ENCODE peak calls at places on chromosomes 11 and 22, in eight cellular contexts. One of them, this sample, is unnamed.

GRCh38 chr22:17633217-17633997 is 4.9 kb upstream of the ATP6V1E1 start:
- DNase-seq in stimulated activated CD4-positive, alpha-beta T cell treated with anti-CD3 and anti-CD28 coated beads, Interleukin-1b, Interleukin-23, amount 100 ng/mL, for 24 hours: no peak
- DNase-seq in GM12865: no peak
- DNase-seq in CD8-positive, alpha-beta T cell: no peak
- DNase-seq in activated CD4-positive, alpha-beta T cell treated with anti-CD3 and anti-CD28 coated beads for 36 hours: no peak
- DNase-seq in NCI-H1105 treated with DMSO at 0.1 percent for 48 hours: no peak
- DNase-seq in neural crest cell: no peak
- DNase-seq in ELF-1: peak
- DNase-seq in this sample: peak

GRCh38 chr22:23071163-23072034 is 1.1 kb downstream of the GNAZ start:
- DNase-seq in stimulated activated CD4-positive, alpha-beta T cell treated with anti-CD3 and anti-CD28 coated beads, Interleukin-1b, Interleukin-23, amount 100 ng/mL, for 24 hours: no peak
- DNase-seq in GM12865: no peak
- DNase-seq in CD8-positive, alpha-beta T cell: no peak
- DNase-seq in activated CD4-positive, alpha-beta T cell treated with anti-CD3 and anti-CD28 coated beads for 36 hours: peak
- DNase-seq in NCI-H1105 treated with DMSO at 0.1 percent for 48 hours: no peak
- DNase-seq in neural crest cell: no peak
- DNase-seq in ELF-1: no peak
- DNase-seq in this sample: no peak

GRCh38 chr11:47326198-47326597 is 26.3 kb downstream of the MYBPC3 start:
- DNase-seq in stimulated activated CD4-positive, alpha-beta T cell treated with anti-CD3 and anti-CD28 coated beads, Interleukin-1b, Interleukin-23, amount 100 ng/mL, for 24 hours: no peak
- DNase-seq in GM12865: no peak
- DNase-seq in CD8-positive, alpha-beta T cell: no peak
- DNase-seq in activated CD4-positive, alpha-beta T cell treated with anti-CD3 and anti-CD28 coated beads for 36 hours: no peak
- DNase-seq in NCI-H1105 treated with DMSO at 0.1 percent for 48 hours: no peak
- DNase-seq in neural crest cell: no peak
- DNase-seq in ELF-1: no peak
- DNase-seq in this sample: no peak

GRCh38 chr11:46249103-46249942 is 28.1 kb upstream of the CREB3L1 start:
- DNase-seq in stimulated activated CD4-positive, alpha-beta T cell treated with anti-CD3 and anti-CD28 coated beads, Interleukin-1b, Interleukin-23, amount 100 ng/mL, for 24 hours: no peak
- DNase-seq in GM12865: peak
- DNase-seq in CD8-positive, alpha-beta T cell: no peak
- DNase-seq in activated CD4-positive, alpha-beta T cell treated with anti-CD3 and anti-CD28 coated beads for 36 hours: no peak
- DNase-seq in NCI-H1105 treated with DMSO at 0.1 percent for 48 hours: no peak
- DNase-seq in neural crest cell: no peak
- DNase-seq in ELF-1: no peak
- DNase-seq in this sample: no peak

GRCh38 chr22:30573594-30574094 is 821 bp downstream of the GAL3ST1 start:
- DNase-seq in stimulated activated CD4-positive, alpha-beta T cell treated with anti-CD3 and anti-CD28 coated beads, Interleukin-1b, Interleukin-23, amount 100 ng/mL, for 24 hours: no peak
- DNase-seq in GM12865: no peak
- DNase-seq in CD8-positive, alpha-beta T cell: no peak
- DNase-seq in activated CD4-positive, alpha-beta T cell treated with anti-CD3 and anti-CD28 coated beads for 36 hours: no peak
- DNase-seq in NCI-H1105 treated with DMSO at 0.1 percent for 48 hours: peak
- DNase-seq in neural crest cell: no peak
- DNase-seq in ELF-1: no peak
- DNase-seq in this sample: no peak

GRCh38 chr22:22322792-22323191 is 78.2 kb downstream of the VPREB1 start:
- DNase-seq in stimulated activated CD4-positive, alpha-beta T cell treated with anti-CD3 and anti-CD28 coated beads, Interleukin-1b, Interleukin-23, amount 100 ng/mL, for 24 hours: no peak
- DNase-seq in GM12865: no peak
- DNase-seq in CD8-positive, alpha-beta T cell: no peak
- DNase-seq in activated CD4-positive, alpha-beta T cell treated with anti-CD3 and anti-CD28 coated beads for 36 hours: no peak
- DNase-seq in NCI-H1105 treated with DMSO at 0.1 percent for 48 hours: no peak
- DNase-seq in neural crest cell: no peak
- DNase-seq in ELF-1: no peak
- DNase-seq in this sample: no peak

GRCh38 chr11:120579601-120580000 is 68.1 kb downstream of the GRIK4 start:
- DNase-seq in stimulated activated CD4-positive, alpha-beta T cell treated with anti-CD3 and anti-CD28 coated beads, Interleukin-1b, Interleukin-23, amount 100 ng/mL, for 24 hours: no peak
- DNase-seq in GM12865: peak
- DNase-seq in CD8-positive, alpha-beta T cell: no peak
- DNase-seq in activated CD4-positive, alpha-beta T cell treated with anti-CD3 and anti-CD28 coated beads for 36 hours: no peak
- DNase-seq in NCI-H1105 treated with DMSO at 0.1 percent for 48 hours: no peak
- DNase-seq in neural crest cell: no peak
- DNase-seq in ELF-1: no peak
- DNase-seq in this sample: no peak

GRCh38 chr11:107116358-107116757 is 98.1 kb upstream of the GUCY1A2 start:
- DNase-seq in stimulated activated CD4-positive, alpha-beta T cell treated with anti-CD3 and anti-CD28 coated beads, Interleukin-1b, Interleukin-23, amount 100 ng/mL, for 24 hours: no peak
- DNase-seq in GM12865: no peak
- DNase-seq in CD8-positive, alpha-beta T cell: no peak
- DNase-seq in activated CD4-positive, alpha-beta T cell treated with anti-CD3 and anti-CD28 coated beads for 36 hours: no peak
- DNase-seq in NCI-H1105 treated with DMSO at 0.1 percent for 48 hours: no peak
- DNase-seq in neural crest cell: no peak
- DNase-seq in ELF-1: no peak
- DNase-seq in this sample: no peak

GRCh38 chr11:91653091-91653754 is 571.4 kb upstream of the FAT3 start:
- DNase-seq in stimulated activated CD4-positive, alpha-beta T cell treated with anti-CD3 and anti-CD28 coated beads, Interleukin-1b, Interleukin-23, amount 100 ng/mL, for 24 hours: no peak
- DNase-seq in GM12865: no peak
- DNase-seq in CD8-positive, alpha-beta T cell: no peak
- DNase-seq in activated CD4-positive, alpha-beta T cell treated with anti-CD3 and anti-CD28 coated beads for 36 hours: no peak
- DNase-seq in NCI-H1105 treated with DMSO at 0.1 percent for 48 hours: no peak
- DNase-seq in neural crest cell: no peak
- DNase-seq in ELF-1: no peak
- DNase-seq in this sample: no peak

GRCh38 chr11:57237204-57237681 is at the start of gene APLNR:
- DNase-seq in stimulated activated CD4-positive, alpha-beta T cell treated with anti-CD3 and anti-CD28 coated beads, Interleukin-1b, Interleukin-23, amount 100 ng/mL, for 24 hours: no peak
- DNase-seq in GM12865: no peak
- DNase-seq in CD8-positive, alpha-beta T cell: no peak
- DNase-seq in activated CD4-positive, alpha-beta T cell treated with anti-CD3 and anti-CD28 coated beads for 36 hours: no peak
- DNase-seq in NCI-H1105 treated with DMSO at 0.1 percent for 48 hours: no peak
- DNase-seq in neural crest cell: no peak
- DNase-seq in ELF-1: peak
- DNase-seq in this sample: no peak

GRCh38 chr11:96054870-96055705 is 131.2 kb upstream of the MTMR2 start:
- DNase-seq in stimulated activated CD4-positive, alpha-beta T cell treated with anti-CD3 and anti-CD28 coated beads, Interleukin-1b, Interleukin-23, amount 100 ng/mL, for 24 hours: no peak
- DNase-seq in GM12865: peak
- DNase-seq in CD8-positive, alpha-beta T cell: no peak
- DNase-seq in activated CD4-positive, alpha-beta T cell treated with anti-CD3 and anti-CD28 coated beads for 36 hours: no peak
- DNase-seq in NCI-H1105 treated with DMSO at 0.1 percent for 48 hours: peak
- DNase-seq in neural crest cell: peak
- DNase-seq in ELF-1: no peak
- DNase-seq in this sample: no peak

GRCh38 chr11:132942611-132943324 is 589.5 kb downstream of the OPCML start:
- DNase-seq in stimulated activated CD4-positive, alpha-beta T cell treated with anti-CD3 and anti-CD28 coated beads, Interleukin-1b, Interleukin-23, amount 100 ng/mL, for 24 hours: no peak
- DNase-seq in GM12865: no peak
- DNase-seq in CD8-positive, alpha-beta T cell: no peak
- DNase-seq in activated CD4-positive, alpha-beta T cell treated with anti-CD3 and anti-CD28 coated beads for 36 hours: no peak
- DNase-seq in NCI-H1105 treated with DMSO at 0.1 percent for 48 hours: no peak
- DNase-seq in neural crest cell: peak
- DNase-seq in ELF-1: peak
- DNase-seq in this sample: no peak

GRCh38 chr11:36240746-36241295 is 48.4 kb downstream of the COMMD9 start:
- DNase-seq in stimulated activated CD4-positive, alpha-beta T cell treated with anti-CD3 and anti-CD28 coated beads, Interleukin-1b, Interleukin-23, amount 100 ng/mL, for 24 hours: no peak
- DNase-seq in GM12865: no peak
- DNase-seq in CD8-positive, alpha-beta T cell: no peak
- DNase-seq in activated CD4-positive, alpha-beta T cell treated with anti-CD3 and anti-CD28 coated beads for 36 hours: no peak
- DNase-seq in NCI-H1105 treated with DMSO at 0.1 percent for 48 hours: no peak
- DNase-seq in neural crest cell: no peak
- DNase-seq in ELF-1: no peak
- DNase-seq in this sample: no peak

GRCh38 chr11:10778217-10778970 is 27.3 kb downstream of the CTR9 start:
- DNase-seq in stimulated activated CD4-positive, alpha-beta T cell treated with anti-CD3 and anti-CD28 coated beads, Interleukin-1b, Interleukin-23, amount 100 ng/mL, for 24 hours: no peak
- DNase-seq in GM12865: no peak
- DNase-seq in CD8-positive, alpha-beta T cell: no peak
- DNase-seq in activated CD4-positive, alpha-beta T cell treated with anti-CD3 and anti-CD28 coated beads for 36 hours: peak
- DNase-seq in NCI-H1105 treated with DMSO at 0.1 percent for 48 hours: no peak
- DNase-seq in neural crest cell: no peak
- DNase-seq in ELF-1: peak
- DNase-seq in this sample: peak

GRCh38 chr11:117428856-117429229 is 101.2 kb downstream of the CEP164 start:
- DNase-seq in stimulated activated CD4-positive, alpha-beta T cell treated with anti-CD3 and anti-CD28 coated beads, Interleukin-1b, Interleukin-23, amount 100 ng/mL, for 24 hours: no peak
- DNase-seq in GM12865: no peak
- DNase-seq in CD8-positive, alpha-beta T cell: no peak
- DNase-seq in activated CD4-positive, alpha-beta T cell treated with anti-CD3 and anti-CD28 coated beads for 36 hours: no peak
- DNase-seq in NCI-H1105 treated with DMSO at 0.1 percent for 48 hours: no peak
- DNase-seq in neural crest cell: no peak
- DNase-seq in ELF-1: no peak
- DNase-seq in this sample: no peak

GRCh38 chr22:45516923-45517675 is 14.4 kb downstream of the FBLN1 start:
- DNase-seq in stimulated activated CD4-positive, alpha-beta T cell treated with anti-CD3 and anti-CD28 coated beads, Interleukin-1b, Interleukin-23, amount 100 ng/mL, for 24 hours: no peak
- DNase-seq in GM12865: no peak
- DNase-seq in CD8-positive, alpha-beta T cell: no peak
- DNase-seq in activated CD4-positive, alpha-beta T cell treated with anti-CD3 and anti-CD28 coated beads for 36 hours: no peak
- DNase-seq in NCI-H1105 treated with DMSO at 0.1 percent for 48 hours: no peak
- DNase-seq in neural crest cell: no peak
- DNase-seq in ELF-1: peak
- DNase-seq in this sample: no peak

GRCh38 chr22:24841261-24841660 is 35.2 kb downstream of the SGSM1 start:
- DNase-seq in stimulated activated CD4-positive, alpha-beta T cell treated with anti-CD3 and anti-CD28 coated beads, Interleukin-1b, Interleukin-23, amount 100 ng/mL, for 24 hours: no peak
- DNase-seq in GM12865: no peak
- DNase-seq in CD8-positive, alpha-beta T cell: no peak
- DNase-seq in activated CD4-positive, alpha-beta T cell treated with anti-CD3 and anti-CD28 coated beads for 36 hours: no peak
- DNase-seq in NCI-H1105 treated with DMSO at 0.1 percent for 48 hours: no peak
- DNase-seq in neural crest cell: no peak
- DNase-seq in ELF-1: no peak
- DNase-seq in this sample: no peak

GRCh38 chr11:63764201-63764711 is 4.3 kb downstream of the ZFTA start:
- DNase-seq in stimulated activated CD4-positive, alpha-beta T cell treated with anti-CD3 and anti-CD28 coated beads, Interleukin-1b, Interleukin-23, amount 100 ng/mL, for 24 hours: no peak
- DNase-seq in GM12865: no peak
- DNase-seq in CD8-positive, alpha-beta T cell: no peak
- DNase-seq in activated CD4-positive, alpha-beta T cell treated with anti-CD3 and anti-CD28 coated beads for 36 hours: no peak
- DNase-seq in NCI-H1105 treated with DMSO at 0.1 percent for 48 hours: no peak
- DNase-seq in neural crest cell: peak
- DNase-seq in ELF-1: peak
- DNase-seq in this sample: no peak

GRCh38 chr22:30267382-30268302 is 991 bp upstream of the OSM start:
- DNase-seq in stimulated activated CD4-positive, alpha-beta T cell treated with anti-CD3 and anti-CD28 coated beads, Interleukin-1b, Interleukin-23, amount 100 ng/mL, for 24 hours: peak
- DNase-seq in GM12865: no peak
- DNase-seq in CD8-positive, alpha-beta T cell: no peak
- DNase-seq in activated CD4-positive, alpha-beta T cell treated with anti-CD3 and anti-CD28 coated beads for 36 hours: peak
- DNase-seq in NCI-H1105 treated with DMSO at 0.1 percent for 48 hours: no peak
- DNase-seq in neural crest cell: no peak
- DNase-seq in ELF-1: no peak
- DNase-seq in this sample: no peak

GRCh38 chr11:29051935-29052334 is 943.7 kb downstream of the METTL15 start:
- DNase-seq in stimulated activated CD4-positive, alpha-beta T cell treated with anti-CD3 and anti-CD28 coated beads, Interleukin-1b, Interleukin-23, amount 100 ng/mL, for 24 hours: no peak
- DNase-seq in GM12865: no peak
- DNase-seq in CD8-positive, alpha-beta T cell: no peak
- DNase-seq in activated CD4-positive, alpha-beta T cell treated with anti-CD3 and anti-CD28 coated beads for 36 hours: no peak
- DNase-seq in NCI-H1105 treated with DMSO at 0.1 percent for 48 hours: no peak
- DNase-seq in neural crest cell: no peak
- DNase-seq in ELF-1: no peak
- DNase-seq in this sample: no peak

GRCh38 chr11:83060965-83061364 is 10.7 kb downstream of the RAB30 start:
- DNase-seq in stimulated activated CD4-positive, alpha-beta T cell treated with anti-CD3 and anti-CD28 coated beads, Interleukin-1b, Interleukin-23, amount 100 ng/mL, for 24 hours: no peak
- DNase-seq in GM12865: no peak
- DNase-seq in CD8-positive, alpha-beta T cell: no peak
- DNase-seq in activated CD4-positive, alpha-beta T cell treated with anti-CD3 and anti-CD28 coated beads for 36 hours: no peak
- DNase-seq in NCI-H1105 treated with DMSO at 0.1 percent for 48 hours: no peak
- DNase-seq in neural crest cell: no peak
- DNase-seq in ELF-1: no peak
- DNase-seq in this sample: no peak

GRCh38 chr22:48632641-48633246 is 1194.9 kb downstream of the BRD1 start:
- DNase-seq in stimulated activated CD4-positive, alpha-beta T cell treated with anti-CD3 and anti-CD28 coated beads, Interleukin-1b, Interleukin-23, amount 100 ng/mL, for 24 hours: no peak
- DNase-seq in GM12865: no peak
- DNase-seq in CD8-positive, alpha-beta T cell: no peak
- DNase-seq in activated CD4-positive, alpha-beta T cell treated with anti-CD3 and anti-CD28 coated beads for 36 hours: no peak
- DNase-seq in NCI-H1105 treated with DMSO at 0.1 percent for 48 hours: no peak
- DNase-seq in neural crest cell: no peak
- DNase-seq in ELF-1: peak
- DNase-seq in this sample: no peak

GRCh38 chr11:33574366-33574765 is 126.3 kb downstream of the C11orf91 start:
- DNase-seq in stimulated activated CD4-positive, alpha-beta T cell treated with anti-CD3 and anti-CD28 coated beads, Interleukin-1b, Interleukin-23, amount 100 ng/mL, for 24 hours: no peak
- DNase-seq in GM12865: no peak
- DNase-seq in CD8-positive, alpha-beta T cell: no peak
- DNase-seq in activated CD4-positive, alpha-beta T cell treated with anti-CD3 and anti-CD28 coated beads for 36 hours: no peak
- DNase-seq in NCI-H1105 treated with DMSO at 0.1 percent for 48 hours: no peak
- DNase-seq in neural crest cell: no peak
- DNase-seq in ELF-1: no peak
- DNase-seq in this sample: no peak

GRCh38 chr11:65978391-65979238 is 17.1 kb downstream of the SART1 start:
- DNase-seq in stimulated activated CD4-positive, alpha-beta T cell treated with anti-CD3 and anti-CD28 coated beads, Interleukin-1b, Interleukin-23, amount 100 ng/mL, for 24 hours: no peak
- DNase-seq in GM12865: no peak
- DNase-seq in CD8-positive, alpha-beta T cell: no peak
- DNase-seq in activated CD4-positive, alpha-beta T cell treated with anti-CD3 and anti-CD28 coated beads for 36 hours: no peak
- DNase-seq in NCI-H1105 treated with DMSO at 0.1 percent for 48 hours: no peak
- DNase-seq in neural crest cell: no peak
- DNase-seq in ELF-1: no peak
- DNase-seq in this sample: no peak

GRCh38 chr11:127962416-127962815 is 624.9 kb downstream of the ETS1 start:
- DNase-seq in stimulated activated CD4-positive, alpha-beta T cell treated with anti-CD3 and anti-CD28 coated beads, Interleukin-1b, Interleukin-23, amount 100 ng/mL, for 24 hours: no peak
- DNase-seq in GM12865: no peak
- DNase-seq in CD8-positive, alpha-beta T cell: no peak
- DNase-seq in activated CD4-positive, alpha-beta T cell treated with anti-CD3 and anti-CD28 coated beads for 36 hours: no peak
- DNase-seq in NCI-H1105 treated with DMSO at 0.1 percent for 48 hours: no peak
- DNase-seq in neural crest cell: no peak
- DNase-seq in ELF-1: no peak
- DNase-seq in this sample: peak

GRCh38 chr22:31857247-31857646 is 87.1 kb upstream of the YWHAH start:
- DNase-seq in stimulated activated CD4-positive, alpha-beta T cell treated with anti-CD3 and anti-CD28 coated beads, Interleukin-1b, Interleukin-23, amount 100 ng/mL, for 24 hours: no peak
- DNase-seq in GM12865: no peak
- DNase-seq in CD8-positive, alpha-beta T cell: no peak
- DNase-seq in activated CD4-positive, alpha-beta T cell treated with anti-CD3 and anti-CD28 coated beads for 36 hours: no peak
- DNase-seq in NCI-H1105 treated with DMSO at 0.1 percent for 48 hours: peak
- DNase-seq in neural crest cell: no peak
- DNase-seq in ELF-1: peak
- DNase-seq in this sample: no peak

GRCh38 chr22:47205081-47205491 is 442.6 kb downstream of the TBC1D22A start:
- DNase-seq in stimulated activated CD4-positive, alpha-beta T cell treated with anti-CD3 and anti-CD28 coated beads, Interleukin-1b, Interleukin-23, amount 100 ng/mL, for 24 hours: no peak
- DNase-seq in GM12865: no peak
- DNase-seq in CD8-positive, alpha-beta T cell: no peak
- DNase-seq in activated CD4-positive, alpha-beta T cell treated with anti-CD3 and anti-CD28 coated beads for 36 hours: no peak
- DNase-seq in NCI-H1105 treated with DMSO at 0.1 percent for 48 hours: no peak
- DNase-seq in neural crest cell: no peak
- DNase-seq in ELF-1: no peak
- DNase-seq in this sample: no peak

GRCh38 chr11:58316142-58316541 is 42.7 kb downstream of the OR5B17 start:
- DNase-seq in stimulated activated CD4-positive, alpha-beta T cell treated with anti-CD3 and anti-CD28 coated beads, Interleukin-1b, Interleukin-23, amount 100 ng/mL, for 24 hours: no peak
- DNase-seq in GM12865: no peak
- DNase-seq in CD8-positive, alpha-beta T cell: no peak
- DNase-seq in activated CD4-positive, alpha-beta T cell treated with anti-CD3 and anti-CD28 coated beads for 36 hours: no peak
- DNase-seq in NCI-H1105 treated with DMSO at 0.1 percent for 48 hours: no peak
- DNase-seq in neural crest cell: no peak
- DNase-seq in ELF-1: no peak
- DNase-seq in this sample: no peak

GRCh38 chr11:116736763-116737162 is 36.0 kb downstream of the BUD13 start:
- DNase-seq in stimulated activated CD4-positive, alpha-beta T cell treated with anti-CD3 and anti-CD28 coated beads, Interleukin-1b, Interleukin-23, amount 100 ng/mL, for 24 hours: no peak
- DNase-seq in GM12865: peak
- DNase-seq in CD8-positive, alpha-beta T cell: no peak
- DNase-seq in activated CD4-positive, alpha-beta T cell treated with anti-CD3 and anti-CD28 coated beads for 36 hours: peak
- DNase-seq in NCI-H1105 treated with DMSO at 0.1 percent for 48 hours: no peak
- DNase-seq in neural crest cell: no peak
- DNase-seq in ELF-1: peak
- DNase-seq in this sample: no peak

GRCh38 chr22:49411236-49411635 is 416.4 kb downstream of the BRD1 start:
- DNase-seq in stimulated activated CD4-positive, alpha-beta T cell treated with anti-CD3 and anti-CD28 coated beads, Interleukin-1b, Interleukin-23, amount 100 ng/mL, for 24 hours: no peak
- DNase-seq in GM12865: no peak
- DNase-seq in CD8-positive, alpha-beta T cell: no peak
- DNase-seq in activated CD4-positive, alpha-beta T cell treated with anti-CD3 and anti-CD28 coated beads for 36 hours: no peak
- DNase-seq in NCI-H1105 treated with DMSO at 0.1 percent for 48 hours: no peak
- DNase-seq in neural crest cell: no peak
- DNase-seq in ELF-1: no peak
- DNase-seq in this sample: no peak

GRCh38 chr11:69088676-69089146 is 40.0 kb downstream of the TPCN2 start:
- DNase-seq in stimulated activated CD4-positive, alpha-beta T cell treated with anti-CD3 and anti-CD28 coated beads, Interleukin-1b, Interleukin-23, amount 100 ng/mL, for 24 hours: peak
- DNase-seq in GM12865: peak
- DNase-seq in CD8-positive, alpha-beta T cell: peak
- DNase-seq in activated CD4-positive, alpha-beta T cell treated with anti-CD3 and anti-CD28 coated beads for 36 hours: peak
- DNase-seq in NCI-H1105 treated with DMSO at 0.1 percent for 48 hours: peak
- DNase-seq in neural crest cell: peak
- DNase-seq in ELF-1: peak
- DNase-seq in this sample: peak

GRCh38 chr11:70860855-70861254 is 391.5 kb downstream of the SHANK2 start:
- DNase-seq in stimulated activated CD4-positive, alpha-beta T cell treated with anti-CD3 and anti-CD28 coated beads, Interleukin-1b, Interleukin-23, amount 100 ng/mL, for 24 hours: no peak
- DNase-seq in GM12865: no peak
- DNase-seq in CD8-positive, alpha-beta T cell: no peak
- DNase-seq in activated CD4-positive, alpha-beta T cell treated with anti-CD3 and anti-CD28 coated beads for 36 hours: no peak
- DNase-seq in NCI-H1105 treated with DMSO at 0.1 percent for 48 hours: no peak
- DNase-seq in neural crest cell: no peak
- DNase-seq in ELF-1: peak
- DNase-seq in this sample: no peak

GRCh38 chr22:30328466-30329049 is 1.8 kb upstream of the TBC1D10A start:
- DNase-seq in stimulated activated CD4-positive, alpha-beta T cell treated with anti-CD3 and anti-CD28 coated beads, Interleukin-1b, Interleukin-23, amount 100 ng/mL, for 24 hours: no peak
- DNase-seq in GM12865: no peak
- DNase-seq in CD8-positive, alpha-beta T cell: no peak
- DNase-seq in activated CD4-positive, alpha-beta T cell treated with anti-CD3 and anti-CD28 coated beads for 36 hours: no peak
- DNase-seq in NCI-H1105 treated with DMSO at 0.1 percent for 48 hours: no peak
- DNase-seq in neural crest cell: no peak
- DNase-seq in ELF-1: peak
- DNase-seq in this sample: no peak

GRCh38 chr11:75717608-75718403 is at the start of gene MOGAT2:
- DNase-seq in stimulated activated CD4-positive, alpha-beta T cell treated with anti-CD3 and anti-CD28 coated beads, Interleukin-1b, Interleukin-23, amount 100 ng/mL, for 24 hours: no peak
- DNase-seq in GM12865: no peak
- DNase-seq in CD8-positive, alpha-beta T cell: no peak
- DNase-seq in activated CD4-positive, alpha-beta T cell treated with anti-CD3 and anti-CD28 coated beads for 36 hours: no peak
- DNase-seq in NCI-H1105 treated with DMSO at 0.1 percent for 48 hours: no peak
- DNase-seq in neural crest cell: no peak
- DNase-seq in ELF-1: no peak
- DNase-seq in this sample: no peak

This sample was measured in BJ.